ENCODE peak calls at places on chromosomes 1 and 21, in five cellular contexts. One of them, this sample, is unnamed.

GRCh38 chr1:105027838-105028471 is 1278.3 kb downstream of the AMY1C start:
- DNase-seq in activated B cell treated with CpG ODN at 0.5 μM for 24 hours: no peak
- DNase-seq in AG10803: no peak
- DNase-seq in neural crest cell: no peak
- DNase-seq in Peyer's patch: no peak
- DNase-seq in this sample: no peak

GRCh38 chr1:17437260-17438175 is 2.0 kb downstream of the RCC2 start:
- DNase-seq in activated B cell treated with CpG ODN at 0.5 μM for 24 hours: peak
- DNase-seq in AG10803: no peak
- DNase-seq in neural crest cell: peak
- DNase-seq in Peyer's patch: peak
- DNase-seq in this sample: peak

GRCh38 chr1:117500584-117500983 is 105.3 kb upstream of the TENT5C start:
- DNase-seq in activated B cell treated with CpG ODN at 0.5 μM for 24 hours: no peak
- DNase-seq in Peyer's patch: no peak
- DNase-seq in neural crest cell: no peak
- DNase-seq in AG10803: no peak
- DNase-seq in this sample: no peak

GRCh38 chr1:218254296-218254918 is 30.7 kb upstream of the RRP15 start:
- DNase-seq in activated B cell treated with CpG ODN at 0.5 μM for 24 hours: no peak
- DNase-seq in Peyer's patch: no peak
- DNase-seq in neural crest cell: no peak
- DNase-seq in AG10803: no peak
- DNase-seq in this sample: no peak

GRCh38 chr1:172180886-172181285 is 239.6 kb upstream of the C1orf105 start:
- DNase-seq in neural crest cell: no peak
- DNase-seq in AG10803: peak
- DNase-seq in Peyer's patch: peak
- DNase-seq in activated B cell treated with CpG ODN at 0.5 μM for 24 hours: no peak
- DNase-seq in this sample: peak

GRCh38 chr1:161193561-161194235 is 5.2 kb downstream of the ADAMTS4 start:
- DNase-seq in Peyer's patch: no peak
- DNase-seq in activated B cell treated with CpG ODN at 0.5 μM for 24 hours: no peak
- DNase-seq in neural crest cell: no peak
- DNase-seq in AG10803: no peak
- DNase-seq in this sample: no peak

GRCh38 chr1:201652180-201652579 is 113.3 kb downstream of the NAV1 start:
- DNase-seq in neural crest cell: no peak
- DNase-seq in AG10803: no peak
- DNase-seq in Peyer's patch: no peak
- DNase-seq in activated B cell treated with CpG ODN at 0.5 μM for 24 hours: no peak
- DNase-seq in this sample: no peak

GRCh38 chr21:30718239-30718909 is at the start of gene KRTAP21-3:
- DNase-seq in AG10803: no peak
- DNase-seq in activated B cell treated with CpG ODN at 0.5 μM for 24 hours: no peak
- DNase-seq in Peyer's patch: no peak
- DNase-seq in neural crest cell: no peak
- DNase-seq in this sample: no peak

GRCh38 chr21:28974531-28975227 is 18.0 kb downstream of the LTN1 start:
- DNase-seq in AG10803: no peak
- DNase-seq in activated B cell treated with CpG ODN at 0.5 μM for 24 hours: no peak
- DNase-seq in neural crest cell: no peak
- DNase-seq in Peyer's patch: no peak
- DNase-seq in this sample: no peak

GRCh38 chr1:25041869-25042268 is 111.8 kb upstream of the RUNX3 start:
- DNase-seq in Peyer's patch: no peak
- DNase-seq in activated B cell treated with CpG ODN at 0.5 μM for 24 hours: no peak
- DNase-seq in neural crest cell: no peak
- DNase-seq in AG10803: no peak
- DNase-seq in this sample: no peak

GRCh38 chr1:81877940-81878339 is 77.2 kb downstream of the ADGRL2 start:
- DNase-seq in Peyer's patch: no peak
- DNase-seq in neural crest cell: no peak
- DNase-seq in AG10803: no peak
- DNase-seq in activated B cell treated with CpG ODN at 0.5 μM for 24 hours: no peak
- DNase-seq in this sample: no peak

GRCh38 chr1:35748326-35748725 is 21.5 kb downstream of the CLSPN start:
- DNase-seq in Peyer's patch: no peak
- DNase-seq in neural crest cell: no peak
- DNase-seq in activated B cell treated with CpG ODN at 0.5 μM for 24 hours: no peak
- DNase-seq in AG10803: no peak
- DNase-seq in this sample: no peak

GRCh38 chr1:217274416-217274815 is 356.5 kb downstream of the GPATCH2 start:
- DNase-seq in neural crest cell: no peak
- DNase-seq in Peyer's patch: no peak
- DNase-seq in AG10803: peak
- DNase-seq in activated B cell treated with CpG ODN at 0.5 μM for 24 hours: no peak
- DNase-seq in this sample: no peak

GRCh38 chr1:24898152-24898908 is 31.7 kb downstream of the RUNX3 start:
- DNase-seq in Peyer's patch: peak
- DNase-seq in AG10803: peak
- DNase-seq in activated B cell treated with CpG ODN at 0.5 μM for 24 hours: peak
- DNase-seq in neural crest cell: peak
- DNase-seq in this sample: peak

GRCh38 chr1:172168597-172168872 is 251.9 kb upstream of the C1orf105 start:
- DNase-seq in neural crest cell: no peak
- DNase-seq in Peyer's patch: no peak
- DNase-seq in activated B cell treated with CpG ODN at 0.5 μM for 24 hours: no peak
- DNase-seq in AG10803: no peak
- DNase-seq in this sample: no peak

GRCh38 chr1:204366759-204367158 is 7.0 kb upstream of the PLEKHA6 start:
- DNase-seq in activated B cell treated with CpG ODN at 0.5 μM for 24 hours: no peak
- DNase-seq in neural crest cell: no peak
- DNase-seq in AG10803: no peak
- DNase-seq in Peyer's patch: no peak
- DNase-seq in this sample: no peak

GRCh38 chr1:41329662-41330587 is 31.3 kb upstream of the FOXO6 start:
- DNase-seq in activated B cell treated with CpG ODN at 0.5 μM for 24 hours: no peak
- DNase-seq in Peyer's patch: no peak
- DNase-seq in AG10803: no peak
- DNase-seq in neural crest cell: no peak
- DNase-seq in this sample: no peak

GRCh38 chr1:39195166-39196111 is 9.1 kb upstream of the MACF1 start:
- DNase-seq in neural crest cell: no peak
- DNase-seq in activated B cell treated with CpG ODN at 0.5 μM for 24 hours: no peak
- DNase-seq in Peyer's patch: no peak
- DNase-seq in AG10803: peak
- DNase-seq in this sample: no peak

GRCh38 chr1:156160744-156161181 is 7.4 kb downstream of the SEMA4A start:
- DNase-seq in activated B cell treated with CpG ODN at 0.5 μM for 24 hours: no peak
- DNase-seq in Peyer's patch: peak
- DNase-seq in neural crest cell: peak
- DNase-seq in AG10803: peak
- DNase-seq in this sample: no peak

GRCh38 chr1:201212461-201213055 is 21.9 kb downstream of the IGFN1 start:
- DNase-seq in AG10803: no peak
- DNase-seq in activated B cell treated with CpG ODN at 0.5 μM for 24 hours: peak
- DNase-seq in neural crest cell: no peak
- DNase-seq in Peyer's patch: no peak
- DNase-seq in this sample: no peak

GRCh38 chr1:3055051-3055450 is 14.0 kb upstream of the PRDM16 start:
- DNase-seq in activated B cell treated with CpG ODN at 0.5 μM for 24 hours: no peak
- DNase-seq in Peyer's patch: no peak
- DNase-seq in AG10803: no peak
- DNase-seq in neural crest cell: no peak
- DNase-seq in this sample: no peak

GRCh38 chr1:101618900-101619299 is 377.8 kb downstream of the OLFM3 start:
- DNase-seq in activated B cell treated with CpG ODN at 0.5 μM for 24 hours: no peak
- DNase-seq in Peyer's patch: no peak
- DNase-seq in AG10803: no peak
- DNase-seq in neural crest cell: no peak
- DNase-seq in this sample: no peak

GRCh38 chr1:246695136-246695535 is 29.1 kb upstream of the SCCPDH start:
- DNase-seq in Peyer's patch: no peak
- DNase-seq in AG10803: peak
- DNase-seq in neural crest cell: no peak
- DNase-seq in activated B cell treated with CpG ODN at 0.5 μM for 24 hours: no peak
- DNase-seq in this sample: no peak

GRCh38 chr1:246691622-246692495 is 32.4 kb upstream of the SCCPDH start:
- DNase-seq in activated B cell treated with CpG ODN at 0.5 μM for 24 hours: no peak
- DNase-seq in neural crest cell: no peak
- DNase-seq in Peyer's patch: no peak
- DNase-seq in AG10803: peak
- DNase-seq in this sample: no peak

GRCh38 chr1:246698466-246699094 is 25.6 kb upstream of the SCCPDH start:
- DNase-seq in AG10803: no peak
- DNase-seq in Peyer's patch: no peak
- DNase-seq in activated B cell treated with CpG ODN at 0.5 μM for 24 hours: no peak
- DNase-seq in neural crest cell: no peak
- DNase-seq in this sample: no peak

GRCh38 chr1:246699095-246699735 is 25.0 kb upstream of the SCCPDH start:
- DNase-seq in neural crest cell: peak
- DNase-seq in AG10803: peak
- DNase-seq in activated B cell treated with CpG ODN at 0.5 μM for 24 hours: peak
- DNase-seq in Peyer's patch: peak
- DNase-seq in this sample: peak

GRCh38 chr1:246695666-246696065 is 28.5 kb upstream of the SCCPDH start:
- DNase-seq in AG10803: no peak
- DNase-seq in Peyer's patch: no peak
- DNase-seq in neural crest cell: no peak
- DNase-seq in activated B cell treated with CpG ODN at 0.5 μM for 24 hours: no peak
- DNase-seq in this sample: no peak
- TF ChIP-seq CTCF in AG10803: no peak
- TF ChIP-seq CTCF in Peyer's patch: no peak
- TF ChIP-seq CTCF in neural crest cell: no peak
- TF ChIP-seq CTCF in activated B cell treated with CpG ODN at 0.5 μM for 24 hours: no peak
- TF ChIP-seq CTCF in this sample: no peak

DNA sequence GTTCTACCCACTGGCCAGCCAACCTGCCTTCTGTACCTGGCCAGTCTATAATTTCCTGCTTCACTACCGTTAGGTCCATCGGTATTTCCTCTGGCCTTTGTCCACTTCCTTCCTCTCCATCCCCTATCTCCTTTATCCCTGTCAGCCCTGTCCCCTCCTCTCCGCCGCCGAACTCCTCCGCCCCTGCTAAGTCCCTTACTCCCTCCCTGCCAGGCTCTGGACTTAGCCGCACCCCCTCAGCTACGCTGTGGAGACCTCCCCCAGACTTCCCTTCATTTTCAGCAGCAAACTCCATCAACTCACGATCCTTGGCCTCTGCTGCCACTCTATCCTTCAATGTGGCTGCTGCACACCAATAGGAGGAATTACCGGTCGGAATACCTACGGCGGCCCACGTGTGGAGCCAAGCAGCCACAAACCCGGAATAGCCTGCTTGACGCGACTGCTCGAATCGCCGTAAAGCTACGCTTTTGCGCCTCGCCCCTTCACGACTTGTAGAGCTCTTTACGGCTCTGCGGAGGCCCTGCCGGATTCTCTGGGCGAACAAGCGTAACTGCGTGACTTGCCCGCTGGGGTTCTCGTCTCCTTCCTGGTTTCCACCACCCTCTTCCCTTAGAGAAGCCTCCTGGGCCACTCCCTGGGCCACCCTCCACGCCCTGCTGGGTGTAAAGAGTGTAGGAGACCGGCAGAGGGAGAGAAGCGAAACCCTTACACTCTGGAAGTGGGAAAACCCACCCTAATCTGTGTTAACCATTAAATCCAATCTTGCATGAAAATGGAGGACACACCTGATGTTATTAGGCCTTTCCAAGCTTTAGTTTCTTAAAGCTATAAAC is at the start of gene ZNHIT6:
- DNase-seq in AG10803: peak
- DNase-seq in activated B cell treated with CpG ODN at 0.5 μM for 24 hours: peak
- DNase-seq in Peyer's patch: peak
- DNase-seq in neural crest cell: peak
- DNase-seq in this sample: peak
- TF ChIP-seq CTCF in AG10803: peak
- TF ChIP-seq CTCF in activated B cell treated with CpG ODN at 0.5 μM for 24 hours: no peak
- TF ChIP-seq CTCF in Peyer's patch: peak
- TF ChIP-seq CTCF in neural crest cell: peak
- TF ChIP-seq CTCF in this sample: peak

GRCh38 chr1:230694464-230694863 is 19.5 kb downstream of the AGT start:
- DNase-seq in activated B cell treated with CpG ODN at 0.5 μM for 24 hours: no peak
- DNase-seq in AG10803: no peak
- DNase-seq in Peyer's patch: no peak
- DNase-seq in neural crest cell: no peak
- DNase-seq in this sample: no peak

GRCh38 chr1:230699716-230700115 is 14.2 kb downstream of the AGT start:
- DNase-seq in neural crest cell: no peak
- DNase-seq in activated B cell treated with CpG ODN at 0.5 μM for 24 hours: no peak
- DNase-seq in Peyer's patch: no peak
- DNase-seq in AG10803: no peak
- DNase-seq in this sample: no peak

GRCh38 chr1:230698130-230698529 is 15.8 kb downstream of the AGT start:
- DNase-seq in Peyer's patch: no peak
- DNase-seq in neural crest cell: no peak
- DNase-seq in activated B cell treated with CpG ODN at 0.5 μM for 24 hours: no peak
- DNase-seq in AG10803: no peak
- DNase-seq in this sample: no peak

GRCh38 chr1:230694991-230695390 is 18.9 kb downstream of the AGT start:
- DNase-seq in activated B cell treated with CpG ODN at 0.5 μM for 24 hours: no peak
- DNase-seq in Peyer's patch: no peak
- DNase-seq in AG10803: no peak
- DNase-seq in neural crest cell: no peak
- DNase-seq in this sample: no peak

GRCh38 chr1:230696722-230697432 is 17.0 kb downstream of the AGT start:
- DNase-seq in neural crest cell: no peak
- DNase-seq in activated B cell treated with CpG ODN at 0.5 μM for 24 hours: no peak
- DNase-seq in Peyer's patch: no peak
- DNase-seq in AG10803: peak
- DNase-seq in this sample: no peak
- TF ChIP-seq CTCF in neural crest cell: no peak
- TF ChIP-seq CTCF in activated B cell treated with CpG ODN at 0.5 μM for 24 hours: no peak
- TF ChIP-seq CTCF in Peyer's patch: no peak
- TF ChIP-seq CTCF in AG10803: no peak
- TF ChIP-seq CTCF in this sample: no peak

GRCh38 chr1:154492115-154492514 is 9.9 kb upstream of the TDRD10 start:
- DNase-seq in Peyer's patch: no peak
- DNase-seq in activated B cell treated with CpG ODN at 0.5 μM for 24 hours: no peak
- DNase-seq in AG10803: no peak
- DNase-seq in neural crest cell: no peak
- DNase-seq in this sample: no peak

GRCh38 chr1:154496381-154496780 is 5.6 kb upstream of the TDRD10 start:
- DNase-seq in activated B cell treated with CpG ODN at 0.5 μM for 24 hours: no peak
- DNase-seq in neural crest cell: no peak
- DNase-seq in AG10803: no peak
- DNase-seq in Peyer's patch: no peak
- DNase-seq in this sample: no peak

GRCh38 chr1:154490327-154490726 is 11.7 kb upstream of the TDRD10 start:
- DNase-seq in neural crest cell: no peak
- DNase-seq in activated B cell treated with CpG ODN at 0.5 μM for 24 hours: no peak
- DNase-seq in AG10803: no peak
- DNase-seq in Peyer's patch: no peak
- DNase-seq in this sample: no peak

GRCh38 chr1:154495496-154496273 is 6.3 kb upstream of the TDRD10 start:
- DNase-seq in AG10803: no peak
- DNase-seq in Peyer's patch: no peak
- DNase-seq in neural crest cell: no peak
- DNase-seq in activated B cell treated with CpG ODN at 0.5 μM for 24 hours: no peak
- DNase-seq in this sample: no peak

DNA sequence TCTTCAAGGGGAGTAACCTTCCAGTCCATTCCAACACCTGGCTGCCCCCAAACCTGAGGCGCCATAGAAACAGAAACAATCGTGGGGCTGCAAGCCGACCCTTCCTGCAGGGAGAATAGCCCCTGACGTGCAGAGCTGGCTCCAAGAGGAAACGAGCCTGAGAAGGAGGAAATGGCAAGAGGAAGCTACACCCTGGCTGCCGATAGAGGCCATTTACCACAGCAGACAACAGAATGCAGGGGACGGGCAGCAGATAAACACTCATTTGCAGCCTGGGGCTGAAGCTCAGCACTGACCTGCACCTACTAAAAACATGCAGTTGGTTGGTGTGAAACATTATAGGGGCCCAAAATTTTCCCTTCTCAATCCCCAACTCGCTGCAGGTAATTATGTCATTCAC is 8.7 kb upstream of the TDRD10 start:
- DNase-seq in Peyer's patch: no peak
- DNase-seq in activated B cell treated with CpG ODN at 0.5 μM for 24 hours: no peak
- DNase-seq in AG10803: no peak
- DNase-seq in neural crest cell: no peak
- DNase-seq in this sample: peak
- TF ChIP-seq CTCF in Peyer's patch: no peak
- TF ChIP-seq CTCF in activated B cell treated with CpG ODN at 0.5 μM for 24 hours: no peak
- TF ChIP-seq CTCF in AG10803: no peak
- TF ChIP-seq CTCF in neural crest cell: no peak
- TF ChIP-seq CTCF in this sample: no peak

This sample was measured in natural killer cell.